ENCODE peak calls at places on chromosomes 11 and 22, in six cellular contexts. O is right lobe of liver; Z is stimulated activated CD8-positive, alpha-beta memory T cell treated with anti-CD3 and anti-CD28 coated beads, Interleukin-4, amount 100 ng/mL, for 1 hour; K is globus pallidus; T is ecto neural progenitor cell; E is brain microvascular endothelial cell. W is an unnamed sample.

GRCh38 chr11:65851083-65851579 is 6.8 kb downstream of the CFL1 start:
- DNase-seq in T (no peak), K (no peak), E (no peak), Z (no peak), O (no peak), W (no peak)

GRCh38 chr11:33980896-33981295 is 70.6 kb upstream of the CAPRIN1 start:
- DNase-seq in T (no peak), O (no peak), E (no peak), K (no peak), Z (no peak), W (no peak)

GRCh38 chr22:38853149-38853548 is 9.3 kb upstream of the NPTXR start:
- DNase-seq in Z (no peak), K (no peak), O (no peak), T (no peak), E (no peak), W (no peak)

GRCh38 chr11:84390441-84391078 is 1104.4 kb upstream of the CCDC90B start:
- DNase-seq in K (no peak), Z (no peak), T (no peak), O (no peak), E (no peak), W (no peak)

GRCh38 chr11:2612884-2613571 is 86.8 kb downstream of the KCNQ1OT1 start:
- DNase-seq in Z (no peak), K (no peak), E (no peak), O (no peak), T (no peak), W (no peak)

GRCh38 chr11:82003671-82004148 is 730.0 kb downstream of the FAM181B start:
- DNase-seq in T (no peak), K (no peak), O (no peak), Z (no peak), E (peak; percentile 80), W (no peak)

GRCh38 chr11:129842138-129842537 is 26.5 kb downstream of the TMEM45B start:
- DNase-seq in K (no peak), O (no peak), T (no peak), Z (no peak), E (no peak), W (no peak)

GRCh38 chr11:12376259-12376971 is 956 bp upstream of the PARVA start:
- DNase-seq in Z (no peak), E (peak; percentile 43), T (no peak), O (no peak), K (no peak), W (peak; percentile 56)

GRCh38 chr11:1934326-1935155 is 12.6 kb upstream of the MRPL23 start:
- DNase-seq in Z (no peak), K (no peak), E (no peak), T (no peak), O (peak; percentile 43), W (no peak)

GRCh38 chr11:12963789-12964536 is 45.2 kb upstream of the RASSF10 start:
- DNase-seq in O (peak; percentile 63), T (peak; percentile 83), Z (peak; percentile 19), K (peak; percentile 55), E (peak; percentile 66), W (peak; percentile 68)

GRCh38 chr11:130397780-130398179 is 30.6 kb downstream of the ADAMTS8 start:
- DNase-seq in K (no peak), E (no peak), O (no peak), T (no peak), Z (no peak), W (no peak)

GRCh38 chr11:73229321-73230275 is 11.5 kb downstream of the P2RY2 start:
- DNase-seq in Z (no peak), E (no peak), T (no peak), O (peak; percentile 28), K (no peak), W (no peak)

GRCh38 chr22:37060801-37061610 is 9.5 kb downstream of the KCTD17 start:
- DNase-seq in Z (no peak), K (no peak), T (no peak), O (no peak), E (no peak), W (no peak)

GRCh38 chr22:31326877-31327276 is 19.3 kb downstream of the PATZ1 start:
- DNase-seq in Z (no peak), O (no peak), T (no peak), E (no peak), K (no peak), W (no peak)

GRCh38 chr11:726278-726915 is 20.4 kb downstream of the EPS8L2 start:
- DNase-seq in K (no peak), Z (no peak), T (no peak), E (no peak), O (peak; percentile 72), W (peak; percentile 52)

GRCh38 chr11:110856993-110857812 is 145.0 kb upstream of the ARHGAP20 start:
- DNase-seq in K (no peak), O (no peak), E (no peak), Z (no peak), T (no peak), W (no peak)

GRCh38 chr11:13339196-13340153 is 61.9 kb downstream of the BMAL1 start:
- DNase-seq in T (no peak), E (peak; percentile 91), Z (no peak), K (no peak), O (no peak), W (no peak)

GRCh38 chr11:132205496-132205895 is 835.1 kb downstream of the NTM start:
- DNase-seq in Z (no peak), O (no peak), E (no peak), T (no peak), K (no peak), W (no peak)

GRCh38 chr11:93904711-93905110 is 54.3 kb upstream of the VSTM5 start:
- DNase-seq in K (no peak), Z (no peak), T (no peak), O (no peak), E (no peak), W (no peak)

GRCh38 chr11:56271092-56271491 is 2.9 kb upstream of the OR5T1 start:
- DNase-seq in E (no peak), T (no peak), Z (no peak), K (no peak), O (no peak), W (no peak)

GRCh38 chr11:110919241-110919893 is 207.1 kb upstream of the ARHGAP20 start:
- DNase-seq in K (no peak), Z (no peak), T (no peak), E (no peak), O (no peak), W (no peak)

GRCh38 chr22:47847281-47847890 is 1084.9 kb downstream of the TBC1D22A start:
- DNase-seq in E (no peak), Z (no peak), O (no peak), T (no peak), K (no peak), W (no peak)

GRCh38 chr22:39926175-39927152 is 25.6 kb downstream of the GRAP2 start:
- DNase-seq in Z (no peak), T (no peak), K (no peak), E (no peak), O (no peak), W (no peak)

GRCh38 chr22:48488611-48489456 is 1338.8 kb downstream of the BRD1 start:
- DNase-seq in Z (no peak), K (no peak), O (peak; percentile 43), E (no peak), T (peak; percentile 74), W (no peak)

GRCh38 chr11:113372317-113372716 is 15.3 kb upstream of the ANKK1 start:
- DNase-seq in K (no peak), Z (no peak), E (no peak), T (no peak), O (no peak), W (no peak)

GRCh38 chr11:69646493-69647201 is 5.7 kb downstream of the CCND1 start:
- DNase-seq in T (no peak), O (peak; percentile 53), E (no peak), K (no peak), Z (no peak), W (no peak)

GRCh38 chr22:35995772-35996171 is 32.9 kb downstream of the RBFOX2 start:
- DNase-seq in E (peak; percentile 88), Z (no peak), O (no peak), K (no peak), T (no peak), W (peak; percentile 74)

GRCh38 chr11:36500315-36500721 is 9.8 kb downstream of the TRAF6 start:
- DNase-seq in Z (no peak), E (peak; percentile 94), K (no peak), O (no peak), T (no peak), W (no peak)

GRCh38 chr11:86484164-86484794 is 109.6 kb downstream of the CCDC81 start:
- DNase-seq in O (no peak), Z (no peak), K (no peak), E (peak; percentile 97), T (no peak), W (peak; percentile 75)

GRCh38 chr11:114110123-114110522 is 50.6 kb downstream of the ZBTB16 start:
- DNase-seq in E (no peak), O (no peak), K (no peak), Z (no peak), T (no peak), W (no peak)

GRCh38 chr11:18705651-18706281 is 7.2 kb downstream of the TMEM86A start:
- DNase-seq in O (peak; percentile 65), K (no peak), T (no peak), Z (no peak), E (no peak), W (peak; percentile 58)

GRCh38 chr22:26276530-26277200 is 107.4 kb downstream of the SEZ6L start:
- DNase-seq in E (no peak), Z (no peak), O (no peak), K (peak; percentile 17), T (no peak), W (no peak)

W was measured in left cardiac atrium.